ENCODE peak calls at places on chromosomes 16 and 17, in nine cellular contexts. R is neuronal stem cell; X is mesenchymal stem cell; Q is fibroblast of lung; H is breast epithelium; U is SK-N-SH; T is AG04450; B is testis; S is CD4-positive, alpha-beta T cell. O is an unnamed sample.
A peak's percentile ranks its signal among the peaks of the same experiment; 100 is the strongest.

GRCh38 chr16:53372942-53373871 is 61.1 kb upstream of the RBL2 start:
- DNase-seq in S (peak; percentile 82), U (peak; percentile 53), Q (no peak), H (peak; percentile 69), B (peak; percentile 69), T (no peak), R (no peak), X (no peak), O (peak; percentile 86)

GRCh38 chr17:35242158-35242804 is 591 bp upstream of the SLFN5 start:
- DNase-seq in B (peak; percentile 58), H (peak; percentile 77), Q (peak; percentile 54), T (no peak), X (no peak), U (peak; percentile 41), R (peak; percentile 51), S (peak; percentile 76), O (peak; percentile 91)

GRCh38 chr16:48123104-48123788 is 32.5 kb downstream of the ABCC12 start:
- DNase-seq in H (no peak), Q (peak; percentile 99), U (no peak), X (peak; percentile 96), R (no peak), B (no peak), S (no peak), T (peak; percentile 96), O (peak; percentile 16)

GRCh38 chr17:69547947-69548346 is 133.4 kb downstream of the MAP2K6 start:
- DNase-seq in T (no peak), Q (no peak), S (no peak), X (no peak), B (no peak), H (no peak), R (no peak), U (no peak), O (no peak)

GRCh38 chr16:50671644-50672260 is 9.4 kb downstream of the SNX20 start:
- DNase-seq in X (peak; percentile 13), U (peak; percentile 62), B (peak; percentile 69), S (no peak), R (no peak), T (no peak), H (no peak), Q (no peak), O (no peak)

GRCh38 chr17:50267074-50267841 is 7.0 kb upstream of the TMEM92 start:
- DNase-seq in R (no peak), X (no peak), Q (no peak), U (peak; percentile 52), H (peak; percentile 37), B (peak; percentile 40), S (no peak), T (no peak), O (no peak)

GRCh38 chr16:66484453-66485213 is 57.5 kb downstream of the BEAN1 start:
- DNase-seq in Q (no peak), R (no peak), H (no peak), X (no peak), U (no peak), S (no peak), B (no peak), T (no peak), O (no peak)

GRCh38 chr17:57138956-57139576 is 54.0 kb downstream of the AKAP1 start:
- DNase-seq in U (no peak), Q (peak; percentile 22), H (no peak), S (no peak), X (peak; percentile 11), R (no peak), T (no peak), B (no peak), O (no peak)

GRCh38 chr16:54928421-54929089 is 2.1 kb upstream of the IRX5 start:
- DNase-seq in H (peak; percentile 84), R (peak; percentile 30), U (peak; percentile 80), Q (peak; percentile 33), X (peak; percentile 34), B (peak; percentile 62), S (no peak), T (no peak), O (peak; percentile 35)

GRCh38 chr16:850668-851067 is 50.1 kb upstream of the GNG13 start:
- DNase-seq in Q (no peak), S (no peak), H (no peak), U (no peak), B (no peak), R (no peak), T (no peak), X (no peak), O (no peak)

DNA sequence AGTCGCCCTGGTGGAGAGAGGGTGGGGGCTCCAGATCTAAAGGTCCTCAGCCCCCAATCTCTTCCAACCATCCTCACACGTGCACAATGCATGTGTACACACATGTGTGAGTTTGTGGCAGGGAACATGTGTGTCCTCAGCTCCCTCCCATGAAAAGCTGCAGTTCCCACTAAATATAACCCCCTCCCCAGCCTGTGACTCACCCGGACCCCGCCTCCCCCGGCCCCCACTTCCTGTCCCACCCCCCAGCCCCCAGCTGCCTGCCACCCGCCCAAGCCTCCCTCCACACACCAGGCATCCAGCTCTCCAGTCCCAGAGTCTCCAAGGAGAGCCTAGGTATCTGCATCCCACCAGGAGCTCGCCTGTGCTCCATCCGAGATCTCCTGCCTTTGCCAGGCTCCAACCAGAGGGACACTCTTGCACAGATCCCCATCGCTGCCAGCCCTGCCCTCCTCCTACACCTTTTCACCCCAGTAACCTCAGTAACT is 3.9 kb downstream of the DLG4 start:
- DNase-seq in B (no peak), S (no peak), X (peak; percentile 56), T (no peak), R (no peak), U (peak; percentile 59), Q (peak; percentile 44), H (no peak), O (no peak)
- H3K27ac ChIP-seq in B (no peak overlapping the region), S (peak overlapping the region; percentile 85), X (peak overlapping the region; percentile 56), T (peak overlapping the region; percentile 68), R (peak overlapping the region; percentile 85), U (peak overlapping the region; percentile 88), Q (peak overlapping the region; percentile 89), H (peak overlapping the region; percentile 100), O (peak overlapping the region; percentile 76)

GRCh38 chr17:47304191-47304590 is 19.6 kb upstream of the EFCAB13 start:
- DNase-seq in S (no peak), B (no peak), U (no peak), R (no peak), H (no peak), Q (peak; percentile 42), X (no peak), T (no peak), O (no peak)

GRCh38 chr17:47301161-47301560 is 22.6 kb upstream of the EFCAB13 start:
- DNase-seq in X (no peak), Q (no peak), S (no peak), R (no peak), H (no peak), U (no peak), B (no peak), T (no peak), O (no peak)

GRCh38 chr17:47300718-47301117 is 23.0 kb upstream of the EFCAB13 start:
- DNase-seq in T (no peak), U (no peak), S (no peak), X (no peak), B (no peak), R (no peak), H (no peak), Q (no peak), O (no peak)

GRCh38 chr17:47301831-47302230 is 21.9 kb upstream of the EFCAB13 start:
- DNase-seq in H (no peak), U (no peak), S (no peak), R (no peak), B (no peak), Q (no peak), X (no peak), T (no peak), O (no peak)

GRCh38 chr17:47305302-47305923 is 18.3 kb upstream of the EFCAB13 start:
- DNase-seq in B (no peak), H (no peak), Q (peak; percentile 96), R (no peak), T (peak; percentile 74), U (no peak), X (peak; percentile 61), S (no peak), O (no peak)
- H3K27ac ChIP-seq in B (no peak overlapping the region), H (peak overlapping the region; percentile 78), Q (peak overlapping the region; percentile 63), R (no peak overlapping the region), T (peak overlapping the region; percentile 31), U (peak overlapping the region; percentile 50), X (peak overlapping the region; percentile 92), S (no peak overlapping the region), O (no peak overlapping the region)

GRCh38 chr17:81084691-81085419 is 49.9 kb downstream of the BAIAP2 start:
- DNase-seq in T (no peak), H (no peak), U (no peak), B (no peak), S (no peak), R (no peak), X (no peak), Q (no peak), O (peak; percentile 88)

GRCh38 chr17:81085420-81085911 is 50.5 kb downstream of the BAIAP2 start:
- DNase-seq in R (no peak), T (no peak), B (no peak), S (no peak), X (no peak), H (no peak), Q (no peak), U (no peak), O (peak; percentile 40)

GRCh38 chr17:81083125-81083765 is 48.3 kb downstream of the BAIAP2 start:
- DNase-seq in X (no peak), S (no peak), U (peak; percentile 87), T (no peak), R (no peak), B (no peak), Q (no peak), H (peak; percentile 84), O (peak; percentile 83)

GRCh38 chr17:81090361-81091133 is 55.6 kb downstream of the BAIAP2 start:
- DNase-seq in S (peak; percentile 19), R (no peak), T (no peak), H (no peak), X (peak; percentile 20), Q (no peak), U (peak; percentile 83), B (peak; percentile 39), O (peak; percentile 25)

GRCh38 chr17:81086789-81087551 is 52.0 kb downstream of the BAIAP2 start:
- DNase-seq in B (no peak), R (no peak), U (no peak), S (no peak), T (no peak), X (no peak), Q (no peak), H (no peak), O (no peak)
- H3K27ac ChIP-seq in B (no peak overlapping the region), R (no peak overlapping the region), U (no peak overlapping the region), S (no peak overlapping the region), T (no peak overlapping the region), X (no peak overlapping the region), Q (no peak overlapping the region), H (no peak overlapping the region), O (no peak overlapping the region)

DNA sequence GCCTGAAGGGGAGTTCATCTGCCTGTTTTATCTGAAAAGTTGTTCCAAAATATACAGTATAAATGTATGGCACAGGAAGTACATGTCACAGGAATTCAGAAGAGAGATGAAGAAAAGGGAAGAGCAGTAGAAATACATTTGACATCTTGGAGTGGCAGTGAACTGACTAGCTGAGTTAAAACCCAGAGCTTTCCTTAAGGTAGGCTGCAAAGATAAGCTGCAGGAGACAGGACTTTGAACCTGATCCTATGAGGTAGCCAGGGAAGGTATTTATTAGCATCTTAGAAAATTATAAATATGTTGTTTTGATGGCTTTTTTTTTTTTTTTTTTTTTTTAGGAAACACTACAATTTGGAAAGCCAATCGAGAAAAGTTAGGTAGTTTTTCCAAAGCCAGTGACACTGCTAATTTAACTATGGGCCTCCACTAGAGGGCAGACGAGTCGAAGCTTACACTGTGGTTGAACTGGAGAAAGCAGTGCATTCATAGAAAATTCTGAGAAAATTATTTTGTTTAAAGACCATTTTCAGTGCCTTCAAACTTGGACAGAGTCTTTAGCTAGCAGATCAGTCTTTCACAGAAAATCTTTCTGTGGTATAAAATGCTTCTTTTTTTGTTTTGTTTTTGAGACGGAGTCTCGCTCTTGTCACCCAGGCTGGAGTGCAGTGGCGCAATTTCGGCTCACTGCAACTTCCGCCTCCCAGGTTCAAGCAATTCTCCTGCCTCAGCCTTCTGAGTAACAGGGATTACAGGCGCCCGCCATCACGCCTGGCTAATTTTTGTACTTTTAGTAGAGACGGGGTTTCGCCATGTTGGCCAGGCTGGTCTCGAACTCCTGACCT is 122.3 kb downstream of the SSH2 start:
- DNase-seq in B (peak; percentile 82), T (peak; percentile 42), U (peak; percentile 67), H (no peak), Q (peak; percentile 44), R (peak; percentile 33), X (peak; percentile 75), S (peak; percentile 56), O (peak; percentile 76)
- H3K27ac ChIP-seq in B (no peak overlapping the region), T (peak overlapping the region; percentile 54), U (peak overlapping the region; percentile 61), H (no peak overlapping the region), Q (no peak overlapping the region), R (no peak overlapping the region), X (no peak overlapping the region), S (no peak overlapping the region), O (no peak overlapping the region)